ENCODE peak calls at places on chromosomes 13 and 19, in nine cellular contexts. One of them, this sample, is unnamed.

GRCh38 chr13:80340643-80341097 is 256 bp downstream of the SPRY2 start:
- DNase-seq in fibroblast of lung: peak
- DNase-seq in H1: no peak
- DNase-seq in psoas muscle: no peak
- DNase-seq in astrocyte of the cerebellum: no peak
- DNase-seq in cardiac fibroblast: no peak
- DNase-seq in AG04450: no peak
- DNase-seq in kidney epithelial cell: no peak
- DNase-seq in CD8-positive, alpha-beta T cell: no peak
- DNase-seq in this sample: no peak

GRCh38 chr13:44679602-44680001 is 103.5 kb upstream of the TSC22D1 start:
- DNase-seq in fibroblast of lung: no peak
- DNase-seq in H1: no peak
- DNase-seq in psoas muscle: no peak
- DNase-seq in astrocyte of the cerebellum: no peak
- DNase-seq in cardiac fibroblast: no peak
- DNase-seq in AG04450: no peak
- DNase-seq in kidney epithelial cell: no peak
- DNase-seq in CD8-positive, alpha-beta T cell: no peak
- DNase-seq in this sample: no peak

GRCh38 chr19:10142701-10143375 is 23.1 kb upstream of the EIF3G start:
- DNase-seq in fibroblast of lung: no peak
- DNase-seq in H1: no peak
- DNase-seq in psoas muscle: no peak
- DNase-seq in astrocyte of the cerebellum: no peak
- DNase-seq in cardiac fibroblast: no peak
- DNase-seq in AG04450: no peak
- DNase-seq in kidney epithelial cell: no peak
- DNase-seq in CD8-positive, alpha-beta T cell: peak
- DNase-seq in this sample: no peak

GRCh38 chr19:15315101-15315500 is 17.2 kb downstream of the BRD4 start:
- DNase-seq in fibroblast of lung: no peak
- DNase-seq in H1: no peak
- DNase-seq in psoas muscle: no peak
- DNase-seq in astrocyte of the cerebellum: no peak
- DNase-seq in cardiac fibroblast: no peak
- DNase-seq in AG04450: no peak
- DNase-seq in kidney epithelial cell: no peak
- DNase-seq in CD8-positive, alpha-beta T cell: no peak
- DNase-seq in this sample: no peak

GRCh38 chr19:41456342-41456918 is 13.5 kb downstream of the ERICH4 start:
- DNase-seq in fibroblast of lung: peak
- DNase-seq in H1: no peak
- DNase-seq in psoas muscle: no peak
- DNase-seq in astrocyte of the cerebellum: no peak
- DNase-seq in cardiac fibroblast: peak
- DNase-seq in AG04450: peak
- DNase-seq in kidney epithelial cell: no peak
- DNase-seq in CD8-positive, alpha-beta T cell: no peak
- DNase-seq in this sample: no peak

GRCh38 chr13:67549331-67549730 is 319.2 kb upstream of the PCDH9 start:
- DNase-seq in fibroblast of lung: peak
- DNase-seq in H1: no peak
- DNase-seq in psoas muscle: no peak
- DNase-seq in astrocyte of the cerebellum: peak
- DNase-seq in cardiac fibroblast: peak
- DNase-seq in AG04450: peak
- DNase-seq in kidney epithelial cell: peak
- DNase-seq in CD8-positive, alpha-beta T cell: no peak
- DNase-seq in this sample: no peak

GRCh38 chr19:41792513-41793413 is 3.6 kb upstream of the CEACAM3 start:
- DNase-seq in fibroblast of lung: peak
- DNase-seq in H1: peak
- DNase-seq in psoas muscle: peak
- DNase-seq in astrocyte of the cerebellum: no peak
- DNase-seq in cardiac fibroblast: peak
- DNase-seq in AG04450: no peak
- DNase-seq in kidney epithelial cell: no peak
- DNase-seq in CD8-positive, alpha-beta T cell: peak
- DNase-seq in this sample: no peak

GRCh38 chr19:10669246-10669645 is 15.1 kb downstream of the ILF3 start:
- DNase-seq in fibroblast of lung: no peak
- DNase-seq in H1: no peak
- DNase-seq in psoas muscle: no peak
- DNase-seq in astrocyte of the cerebellum: no peak
- DNase-seq in cardiac fibroblast: no peak
- DNase-seq in AG04450: no peak
- DNase-seq in kidney epithelial cell: no peak
- DNase-seq in CD8-positive, alpha-beta T cell: no peak
- DNase-seq in this sample: no peak

GRCh38 chr19:873084-874019 is 13.9 kb downstream of the CFD start:
- DNase-seq in fibroblast of lung: peak
- DNase-seq in H1: no peak
- DNase-seq in psoas muscle: peak
- DNase-seq in astrocyte of the cerebellum: no peak
- DNase-seq in cardiac fibroblast: peak
- DNase-seq in AG04450: no peak
- DNase-seq in kidney epithelial cell: no peak
- DNase-seq in CD8-positive, alpha-beta T cell: peak
- DNase-seq in this sample: no peak

GRCh38 chr13:52359534-52359933 is 46.4 kb downstream of the THSD1 start:
- DNase-seq in fibroblast of lung: peak
- DNase-seq in H1: no peak
- DNase-seq in psoas muscle: no peak
- DNase-seq in astrocyte of the cerebellum: no peak
- DNase-seq in cardiac fibroblast: peak
- DNase-seq in AG04450: no peak
- DNase-seq in kidney epithelial cell: no peak
- DNase-seq in CD8-positive, alpha-beta T cell: no peak
- DNase-seq in this sample: no peak

GRCh38 chr13:111210488-111210887 is 95.4 kb downstream of the ARHGEF7 start:
- DNase-seq in fibroblast of lung: peak
- DNase-seq in H1: no peak
- DNase-seq in psoas muscle: peak
- DNase-seq in astrocyte of the cerebellum: no peak
- DNase-seq in cardiac fibroblast: peak
- DNase-seq in AG04450: peak
- DNase-seq in kidney epithelial cell: peak
- DNase-seq in CD8-positive, alpha-beta T cell: no peak
- DNase-seq in this sample: no peak

GRCh38 chr13:111898956-111899713 is 167.8 kb upstream of the SOX1 start:
- DNase-seq in fibroblast of lung: no peak
- DNase-seq in H1: no peak
- DNase-seq in psoas muscle: no peak
- DNase-seq in astrocyte of the cerebellum: no peak
- DNase-seq in cardiac fibroblast: no peak
- DNase-seq in AG04450: no peak
- DNase-seq in kidney epithelial cell: no peak
- DNase-seq in CD8-positive, alpha-beta T cell: no peak
- DNase-seq in this sample: peak

GRCh38 chr13:110137677-110138008 is 169.3 kb downstream of the COL4A1 start:
- DNase-seq in fibroblast of lung: no peak
- DNase-seq in H1: no peak
- DNase-seq in psoas muscle: no peak
- DNase-seq in astrocyte of the cerebellum: no peak
- DNase-seq in cardiac fibroblast: peak
- DNase-seq in AG04450: no peak
- DNase-seq in kidney epithelial cell: peak
- DNase-seq in CD8-positive, alpha-beta T cell: no peak
- DNase-seq in this sample: no peak

GRCh38 chr19:43777163-43777700 is 3.5 kb downstream of the KCNN4 start:
- DNase-seq in fibroblast of lung: peak
- DNase-seq in H1: no peak
- DNase-seq in psoas muscle: peak
- DNase-seq in astrocyte of the cerebellum: no peak
- DNase-seq in cardiac fibroblast: peak
- DNase-seq in AG04450: no peak
- DNase-seq in kidney epithelial cell: no peak
- DNase-seq in CD8-positive, alpha-beta T cell: no peak
- DNase-seq in this sample: no peak

GRCh38 chr13:71285700-71286099 is 581.3 kb downstream of the DACH1 start:
- DNase-seq in fibroblast of lung: no peak
- DNase-seq in H1: no peak
- DNase-seq in psoas muscle: no peak
- DNase-seq in astrocyte of the cerebellum: no peak
- DNase-seq in cardiac fibroblast: no peak
- DNase-seq in AG04450: no peak
- DNase-seq in kidney epithelial cell: no peak
- DNase-seq in CD8-positive, alpha-beta T cell: no peak
- DNase-seq in this sample: no peak
- TF ChIP-seq CTCF in fibroblast of lung: peak
- TF ChIP-seq CTCF in H1: no peak
- TF ChIP-seq CTCF in psoas muscle: no peak
- TF ChIP-seq CTCF in astrocyte of the cerebellum: no peak
- TF ChIP-seq CTCF in cardiac fibroblast: no peak
- TF ChIP-seq CTCF in AG04450: no peak
- TF ChIP-seq CTCF in kidney epithelial cell: no peak
- TF ChIP-seq CTCF in CD8-positive, alpha-beta T cell: no peak
- TF ChIP-seq CTCF in this sample: peak

GRCh38 chr19:13104848-13105646 is 2.4 kb upstream of the LYL1 start:
- DNase-seq in fibroblast of lung: no peak
- DNase-seq in H1: no peak
- DNase-seq in psoas muscle: no peak
- DNase-seq in astrocyte of the cerebellum: no peak
- DNase-seq in cardiac fibroblast: no peak
- DNase-seq in AG04450: no peak
- DNase-seq in kidney epithelial cell: no peak
- DNase-seq in CD8-positive, alpha-beta T cell: peak
- DNase-seq in this sample: no peak
- TF ChIP-seq CTCF in fibroblast of lung: no peak
- TF ChIP-seq CTCF in H1: no peak
- TF ChIP-seq CTCF in psoas muscle: no peak
- TF ChIP-seq CTCF in astrocyte of the cerebellum: no peak
- TF ChIP-seq CTCF in cardiac fibroblast: no peak
- TF ChIP-seq CTCF in AG04450: no peak
- TF ChIP-seq CTCF in kidney epithelial cell: no peak
- TF ChIP-seq CTCF in CD8-positive, alpha-beta T cell: no peak
- TF ChIP-seq CTCF in this sample: no peak

GRCh38 chr19:16883518-16883917 is 5.3 kb upstream of the F2RL3 start:
- DNase-seq in fibroblast of lung: no peak
- DNase-seq in H1: no peak
- DNase-seq in psoas muscle: no peak
- DNase-seq in astrocyte of the cerebellum: no peak
- DNase-seq in cardiac fibroblast: no peak
- DNase-seq in AG04450: no peak
- DNase-seq in kidney epithelial cell: no peak
- DNase-seq in CD8-positive, alpha-beta T cell: no peak
- DNase-seq in this sample: no peak

GRCh38 chr19:16887353-16888265 is 1.2 kb upstream of the F2RL3 start:
- DNase-seq in fibroblast of lung: no peak
- DNase-seq in H1: no peak
- DNase-seq in psoas muscle: peak
- DNase-seq in astrocyte of the cerebellum: no peak
- DNase-seq in cardiac fibroblast: peak
- DNase-seq in AG04450: no peak
- DNase-seq in kidney epithelial cell: no peak
- DNase-seq in CD8-positive, alpha-beta T cell: no peak
- DNase-seq in this sample: no peak

GRCh38 chr19:16886305-16886880 is 2.4 kb upstream of the F2RL3 start:
- DNase-seq in fibroblast of lung: peak
- DNase-seq in H1: no peak
- DNase-seq in psoas muscle: peak
- DNase-seq in astrocyte of the cerebellum: no peak
- DNase-seq in cardiac fibroblast: peak
- DNase-seq in AG04450: no peak
- DNase-seq in kidney epithelial cell: no peak
- DNase-seq in CD8-positive, alpha-beta T cell: no peak
- DNase-seq in this sample: no peak

GRCh38 chr19:16882146-16882545 is 6.7 kb upstream of the F2RL3 start:
- DNase-seq in fibroblast of lung: no peak
- DNase-seq in H1: no peak
- DNase-seq in psoas muscle: no peak
- DNase-seq in astrocyte of the cerebellum: no peak
- DNase-seq in cardiac fibroblast: no peak
- DNase-seq in AG04450: no peak
- DNase-seq in kidney epithelial cell: no peak
- DNase-seq in CD8-positive, alpha-beta T cell: no peak
- DNase-seq in this sample: no peak

DNA sequence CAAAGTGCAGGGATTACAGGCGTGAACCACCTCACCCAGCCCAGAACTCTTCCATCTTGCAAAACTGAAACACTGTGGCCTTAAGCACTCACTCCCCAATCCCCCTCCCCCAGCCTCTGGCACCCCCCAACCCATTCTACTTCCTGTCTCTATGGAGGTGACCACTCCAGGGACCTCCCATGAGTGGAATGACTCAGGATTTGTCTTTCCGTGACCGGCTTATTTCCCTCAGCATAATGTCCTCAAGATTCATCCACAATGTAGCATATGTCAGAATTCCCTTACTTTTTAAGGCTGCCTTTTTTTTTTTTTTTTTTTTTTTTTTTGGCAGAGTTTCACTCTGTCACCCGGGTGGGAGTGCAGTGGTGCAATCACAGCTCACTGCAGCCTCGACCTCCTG is 3.6 kb upstream of the F2RL3 start:
- DNase-seq in fibroblast of lung: no peak
- DNase-seq in H1: no peak
- DNase-seq in psoas muscle: no peak
- DNase-seq in astrocyte of the cerebellum: no peak
- DNase-seq in cardiac fibroblast: peak
- DNase-seq in AG04450: no peak
- DNase-seq in kidney epithelial cell: no peak
- DNase-seq in CD8-positive, alpha-beta T cell: no peak
- DNase-seq in this sample: no peak
- TF ChIP-seq CTCF in fibroblast of lung: no peak
- TF ChIP-seq CTCF in H1: no peak
- TF ChIP-seq CTCF in psoas muscle: no peak
- TF ChIP-seq CTCF in astrocyte of the cerebellum: no peak
- TF ChIP-seq CTCF in cardiac fibroblast: no peak
- TF ChIP-seq CTCF in AG04450: no peak
- TF ChIP-seq CTCF in kidney epithelial cell: no peak
- TF ChIP-seq CTCF in CD8-positive, alpha-beta T cell: no peak
- TF ChIP-seq CTCF in this sample: no peak

GRCh38 chr19:1942078-1942933 is 1.3 kb downstream of the CSNK1G2 start:
- DNase-seq in fibroblast of lung: peak
- DNase-seq in H1: no peak
- DNase-seq in psoas muscle: peak
- DNase-seq in astrocyte of the cerebellum: no peak
- DNase-seq in cardiac fibroblast: peak
- DNase-seq in AG04450: no peak
- DNase-seq in kidney epithelial cell: no peak
- DNase-seq in CD8-positive, alpha-beta T cell: peak
- DNase-seq in this sample: peak

GRCh38 chr19:1942934-1943555 is 2.1 kb downstream of the CSNK1G2 start:
- DNase-seq in fibroblast of lung: peak
- DNase-seq in H1: no peak
- DNase-seq in psoas muscle: no peak
- DNase-seq in astrocyte of the cerebellum: no peak
- DNase-seq in cardiac fibroblast: peak
- DNase-seq in AG04450: no peak
- DNase-seq in kidney epithelial cell: no peak
- DNase-seq in CD8-positive, alpha-beta T cell: no peak
- DNase-seq in this sample: peak

GRCh38 chr19:1944088-1944915 is 3.3 kb downstream of the CSNK1G2 start:
- DNase-seq in fibroblast of lung: no peak
- DNase-seq in H1: no peak
- DNase-seq in psoas muscle: no peak
- DNase-seq in astrocyte of the cerebellum: no peak
- DNase-seq in cardiac fibroblast: no peak
- DNase-seq in AG04450: no peak
- DNase-seq in kidney epithelial cell: no peak
- DNase-seq in CD8-positive, alpha-beta T cell: no peak
- DNase-seq in this sample: peak

GRCh38 chr19:1943661-1944087 is 2.7 kb downstream of the CSNK1G2 start:
- DNase-seq in fibroblast of lung: no peak
- DNase-seq in H1: no peak
- DNase-seq in psoas muscle: no peak
- DNase-seq in astrocyte of the cerebellum: no peak
- DNase-seq in cardiac fibroblast: no peak
- DNase-seq in AG04450: no peak
- DNase-seq in kidney epithelial cell: no peak
- DNase-seq in CD8-positive, alpha-beta T cell: no peak
- DNase-seq in this sample: peak

GRCh38 chr19:1941146-1942077 is at the start of gene CSNK1G2:
- DNase-seq in fibroblast of lung: no peak
- DNase-seq in H1: no peak
- DNase-seq in psoas muscle: no peak
- DNase-seq in astrocyte of the cerebellum: no peak
- DNase-seq in cardiac fibroblast: no peak
- DNase-seq in AG04450: no peak
- DNase-seq in kidney epithelial cell: no peak
- DNase-seq in CD8-positive, alpha-beta T cell: no peak
- DNase-seq in this sample: peak
- TF ChIP-seq CTCF in fibroblast of lung: no peak
- TF ChIP-seq CTCF in H1: no peak
- TF ChIP-seq CTCF in psoas muscle: peak
- TF ChIP-seq CTCF in astrocyte of the cerebellum: no peak
- TF ChIP-seq CTCF in cardiac fibroblast: no peak
- TF ChIP-seq CTCF in AG04450: no peak
- TF ChIP-seq CTCF in kidney epithelial cell: no peak
- TF ChIP-seq CTCF in CD8-positive, alpha-beta T cell: no peak
- TF ChIP-seq CTCF in this sample: no peak

This sample was measured in type B pancreatic cell.